ENCODE peak calls at places on chromosomes 13 and 19, in four cellular contexts. Y, D, G and Q are unnamed samples.
A peak's percentile ranks its signal among the peaks of the same experiment; 100 is the strongest.

GRCh38 chr13:50080158-50080855 is 65.1 kb downstream of the KCNRG start:
- DNase-seq in Y (peak; percentile 10), D (no peak), G (peak; percentile 46), Q (peak; percentile 29)

GRCh38 chr19:34145741-34146202 is 26.5 kb upstream of the LSM14A start:
- DNase-seq in Y (peak; percentile 63), D (no peak), G (peak; percentile 36), Q (no peak)

GRCh38 chr13:41916173-41916954 is 44.5 kb downstream of the VWA8 start:
- DNase-seq in Y (peak; percentile 44), D (no peak), G (peak; percentile 80), Q (peak; percentile 74)

GRCh38 chr13:39405107-39405506 is 197.9 kb downstream of the LHFPL6 start:
- DNase-seq in Y (no peak), D (no peak), G (no peak), Q (no peak)

GRCh38 chr13:43411741-43412140 is 375.0 kb downstream of the ENOX1 start:
- DNase-seq in Y (no peak), D (peak; percentile 89), G (no peak), Q (no peak)

GRCh38 chr13:38602261-38602660 is 84.6 kb upstream of the FREM2 start:
- DNase-seq in Y (no peak), D (no peak), G (no peak), Q (no peak)

GRCh38 chr13:25733061-25733491 is 318.7 kb downstream of the SHISA2 start:
- DNase-seq in Y (no peak), D (no peak), G (peak; percentile 19), Q (no peak)

GRCh38 chr19:55355213-55355821 is 798 bp upstream of the COX6B2 start:
- DNase-seq in Y (no peak), D (no peak), G (no peak), Q (no peak)

GRCh38 chr13:75869981-75870380 is 233.9 kb downstream of the LMO7 start:
- DNase-seq in Y (no peak), D (no peak), G (no peak), Q (no peak)

GRCh38 chr19:4057913-4058695 is 8.6 kb downstream of the ZBTB7A start:
- DNase-seq in Y (no peak), D (peak; percentile 81), G (peak; percentile 91), Q (no peak)